ENCODE peak calls at places on chromosomes 11 and 22, in four cellular contexts. U, P, T and F are unnamed samples.

GRCh38 chr11:102810943-102811528 is 13.1 kb upstream of the MMP1 start:
- DNase-seq in T (no peak), P (no peak), U (no peak), F (no peak)

GRCh38 chr11:833114-833791 is 501 bp downstream of the CD151 start:
- DNase-seq in U (no peak), P (no peak), T (no peak), F (no peak)

GRCh38 chr11:312092-312816 is 1.6 kb upstream of the IFITM1 start:
- DNase-seq in T (no peak), U (no peak), P (no peak), F (no peak)

GRCh38 chr11:117412176-117412575 is 84.5 kb downstream of the CEP164 start:
- DNase-seq in P (no peak), U (no peak), T (no peak), F (no peak)

GRCh38 chr22:24473278-24473677 is 21.9 kb upstream of the UPB1 start:
- DNase-seq in T (no peak), U (no peak), P (no peak), F (no peak)

GRCh38 chr11:70587095-70587389 is 188.7 kb downstream of the CTTN start:
- DNase-seq in U (no peak), P (no peak), T (no peak), F (no peak)

GRCh38 chr22:38148252-38148651 is 33.4 kb downstream of the PLA2G6 start:
- DNase-seq in P (no peak), T (no peak), U (no peak), F (peak; percentile 11)

GRCh38 chr22:46665751-46666280 is 45.6 kb downstream of the GRAMD4 start:
- DNase-seq in T (no peak), U (no peak), P (no peak), F (no peak)

GRCh38 chr22:20183101-20183500 is 32.2 kb upstream of the CCDC188 start:
- DNase-seq in U (no peak), T (no peak), P (no peak), F (no peak)

GRCh38 chr22:39238124-39238466 is 6.7 kb downstream of the PDGFB start:
- DNase-seq in U (no peak), T (no peak), P (no peak), F (no peak)

GRCh38 chr22:39240841-39241631 is 3.7 kb downstream of the PDGFB start:
- DNase-seq in U (peak; percentile 46), T (peak; percentile 17), P (no peak), F (no peak)

GRCh38 chr22:39238561-39238960 is 6.2 kb downstream of the PDGFB start:
- DNase-seq in T (no peak), P (no peak), U (no peak), F (no peak)

GRCh38 chr22:39238966-39239510 is 5.7 kb downstream of the PDGFB start:
- DNase-seq in U (no peak), P (no peak), T (no peak), F (no peak)

DNA sequence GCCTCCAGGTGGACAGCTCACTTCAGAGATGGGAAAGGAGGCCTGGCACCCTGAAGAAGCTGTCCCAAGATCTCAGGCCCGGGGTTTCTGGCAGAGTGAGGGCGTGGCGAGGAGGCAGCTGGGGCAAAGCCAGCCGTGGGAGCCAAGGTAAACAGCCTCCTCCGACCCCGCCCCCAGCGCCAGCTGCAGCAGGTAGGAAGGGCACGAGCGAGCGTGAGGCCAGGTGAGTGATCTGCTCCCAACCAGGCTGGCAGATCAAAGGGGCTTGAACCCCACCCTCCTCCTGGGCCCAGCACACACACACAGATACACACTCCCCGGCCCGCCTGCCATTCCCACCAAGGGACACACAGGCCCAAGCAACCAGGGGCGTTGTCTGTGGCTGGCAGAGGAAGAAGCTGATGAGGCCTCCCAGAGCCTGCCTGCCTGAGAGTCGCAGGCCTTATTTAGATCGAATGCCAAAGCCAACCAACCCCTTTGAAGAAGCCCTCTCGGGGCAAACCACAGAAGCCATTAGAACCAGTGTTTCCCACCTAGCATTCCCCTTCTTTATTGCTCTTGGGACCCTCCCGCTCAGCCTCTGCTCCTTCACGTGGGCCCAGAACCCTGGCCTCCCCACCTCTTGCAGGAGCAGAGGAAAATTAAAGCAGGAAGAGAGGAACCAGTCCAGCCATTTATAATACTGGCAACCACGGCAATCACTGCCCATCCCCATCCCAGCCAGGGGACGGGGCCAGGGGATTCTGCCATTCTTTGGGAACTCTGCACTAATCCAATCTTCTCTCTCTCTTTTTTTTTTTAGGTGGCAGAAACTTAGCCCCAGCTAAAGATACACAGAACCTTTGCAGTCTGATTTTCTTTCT is 5.0 kb downstream of the PDGFB start:
- DNase-seq in U (peak; percentile 20), T (no peak), P (no peak), F (no peak)
- H3K27me3 ChIP-seq in U (no peaks in the 10 kb centered on the region), T (peaks cover 17% of the 10 kb centered on the region), P (no peaks in the 10 kb centered on the region), F (peaks cover 39% of the 10 kb centered on the region)

DNA sequence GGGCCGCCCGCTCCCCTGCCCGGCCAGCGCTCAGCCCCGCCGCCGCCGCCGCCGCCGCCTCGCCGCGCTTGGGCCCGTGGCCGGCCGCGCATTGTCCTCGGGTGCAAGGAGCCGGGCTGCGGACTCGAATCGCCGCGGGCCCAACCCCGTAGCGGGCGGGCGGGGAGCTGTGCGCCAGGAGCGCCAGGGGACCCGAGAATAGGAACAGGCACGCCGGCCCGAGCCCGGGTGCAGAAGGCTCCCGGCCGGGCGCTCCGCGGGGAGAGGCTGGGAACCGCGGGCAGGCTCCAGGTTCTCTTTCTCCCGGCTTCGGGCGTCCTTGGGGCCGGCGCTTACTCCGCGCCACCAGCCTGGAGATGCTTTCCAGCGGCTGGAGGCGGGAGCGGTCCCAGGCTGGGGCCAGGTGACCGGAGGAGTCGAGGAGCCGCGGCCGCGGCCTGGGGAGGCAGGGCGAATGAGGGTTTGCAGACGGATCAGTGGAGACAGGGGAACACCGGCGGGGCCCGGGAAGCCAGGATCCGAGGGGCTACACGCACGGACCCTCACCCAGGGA is 636 bp downstream of the PKNOX2 start:
- DNase-seq in P (no peak), U (peak; percentile 10), T (no peak), F (no peak)
- H3K27ac ChIP-seq in P (no peak overlapping the region), U (no peak overlapping the region), T (no peak overlapping the region), F (peak overlapping the region; percentile 65)

GRCh38 chr22:45007946-45008852 is 1.6 kb downstream of the PHF21B start:
- DNase-seq in P (no peak), U (no peak), T (no peak), F (no peak)

GRCh38 chr22:45007247-45007945 is 2.4 kb downstream of the PHF21B start:
- DNase-seq in T (no peak), U (no peak), P (no peak), F (no peak)

GRCh38 chr22:45008853-45009751 is 703 bp downstream of the PHF21B start:
- DNase-seq in U (no peak), T (no peak), P (no peak), F (no peak)

GRCh38 chr22:45006101-45006872 is 3.5 kb downstream of the PHF21B start:
- DNase-seq in U (no peak), P (no peak), T (no peak), F (no peak)

GRCh38 chr22:45006873-45007246 is 2.9 kb downstream of the PHF21B start:
- DNase-seq in P (no peak), U (no peak), T (no peak), F (no peak)
- H3K27me3 ChIP-seq in P (peaks cover 4% of the 10 kb centered on the region), U (peaks cover 8% of the 10 kb centered on the region), T (peaks cover 71% of the 10 kb centered on the region), F (peaks cover 58% of the 10 kb centered on the region)

GRCh38 chr11:27319065-27319464 is 44.0 kb downstream of the CCDC34 start:
- DNase-seq in P (no peak), T (no peak), U (no peak), F (no peak)
- H3K27ac ChIP-seq in P (no peak overlapping the region), T (no peak overlapping the region), U (no peak overlapping the region), F (no peak overlapping the region)

GRCh38 chr22:22865311-22866072 is 22.1 kb upstream of the IGLL5 start:
- DNase-seq in T (no peak), P (peak; percentile 11), U (peak; percentile 14), F (no peak)
- H3K27me3 ChIP-seq in T (no peaks in the 10 kb centered on the region), P (no peaks in the 10 kb centered on the region), U (no peaks in the 10 kb centered on the region), F (peaks cover 2% of the 10 kb centered on the region)

GRCh38 chr22:41351011-41351410 is 30.7 kb upstream of the TEF start:
- DNase-seq in T (no peak), P (no peak), U (no peak), F (no peak)
- H3K27ac ChIP-seq in T (no peak overlapping the region), P (no peak overlapping the region), U (no peak overlapping the region), F (no peak overlapping the region)

GRCh38 chr22:22061085-22062077 is 78.8 kb upstream of the TOP3B start:
- DNase-seq in U (no peak), T (no peak), P (no peak), F (no peak)

GRCh38 chr22:22057617-22058378 is 75.2 kb upstream of the TOP3B start:
- DNase-seq in P (no peak), T (no peak), U (no peak), F (no peak)

GRCh38 chr22:22060200-22061084 is 77.9 kb upstream of the TOP3B start:
- DNase-seq in P (peak; percentile 7), U (no peak), T (peak; percentile 23), F (no peak)

GRCh38 chr22:22059476-22060002 is 77.0 kb upstream of the TOP3B start:
- DNase-seq in T (no peak), P (no peak), U (no peak), F (no peak)

DNA sequence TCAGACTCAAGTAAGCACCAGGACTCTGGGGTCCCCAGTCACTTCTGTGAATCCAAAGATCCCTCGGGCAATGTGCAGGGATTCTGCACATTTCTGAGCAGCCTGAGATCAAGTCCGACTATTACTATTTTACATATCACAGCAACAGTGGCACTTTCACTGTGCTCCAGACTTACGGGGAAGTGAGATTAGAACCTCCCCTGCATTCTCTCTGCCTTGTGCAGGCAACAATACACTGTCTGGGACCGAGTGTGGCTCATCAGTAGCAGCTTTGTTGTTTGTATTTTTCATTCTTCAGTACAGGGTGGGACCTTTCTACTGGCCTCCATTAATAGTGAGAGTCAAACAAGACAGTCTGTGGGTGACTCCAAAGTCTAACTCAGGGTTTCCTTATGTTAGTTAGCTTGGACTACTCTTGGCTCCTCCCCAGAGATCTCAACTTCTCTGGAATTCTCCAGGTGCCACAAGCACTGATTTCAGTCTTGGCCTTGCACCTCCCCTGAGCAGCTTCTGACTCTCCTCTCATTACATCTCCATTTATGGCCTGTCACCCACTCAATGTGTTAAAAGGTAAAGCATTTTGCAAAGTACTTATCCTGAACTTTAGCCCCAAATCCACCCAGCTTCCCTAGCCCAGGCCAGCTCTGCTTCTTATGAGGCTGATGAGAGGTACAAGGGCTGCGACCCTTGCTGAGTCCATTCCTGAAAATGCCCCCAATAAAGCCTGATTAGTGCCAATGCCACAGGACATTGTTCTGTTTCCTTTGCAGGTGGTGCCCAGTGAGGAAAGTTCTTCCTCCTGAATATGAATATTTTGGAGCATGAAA is 76.3 kb upstream of the TOP3B start:
- DNase-seq in T (no peak), U (no peak), P (no peak), F (no peak)
- H3K27me3 ChIP-seq in T (peaks cover 15% of the 10 kb centered on the region), U (no peaks in the 10 kb centered on the region), P (no peaks in the 10 kb centered on the region), F (peaks cover 28% of the 10 kb centered on the region)